ENCODE peak calls at places on chromosomes 2 and 18, in seven cellular contexts. O, E, S, F, G, U and P are unnamed samples.
A peak's percentile ranks its signal among the peaks of the same experiment; 100 is the strongest.

GRCh38 chr18:7566587-7567486 is at the start of gene PTPRM:
- DNase-seq in O (peak; percentile 71), E (peak; percentile 33), S (peak; percentile 64), F (peak; percentile 93), G (peak; percentile 17), U (peak; percentile 46), P (peak; percentile 65)

GRCh38 chr2:148978736-148979135 is 59.8 kb upstream of the LYPD6B start:
- DNase-seq in O (peak; percentile 41), E (no peak), S (no peak), F (no peak), G (no peak), U (no peak), P (no peak)

GRCh38 chr2:136251777-136252477 is 134.0 kb upstream of the CXCR4 start:
- DNase-seq in O (no peak), E (no peak), S (no peak), F (no peak), G (no peak), U (no peak), P (no peak)

GRCh38 chr2:24191156-24191555 is 16.3 kb downstream of the FAM228A start:
- DNase-seq in O (no peak), E (no peak), S (no peak), F (no peak), G (no peak), U (no peak), P (no peak)

GRCh38 chr2:203122317-203122998 is 107.8 kb downstream of the NBEAL1 start:
- DNase-seq in O (no peak), E (no peak), S (no peak), F (no peak), G (no peak), U (peak; percentile 7), P (no peak)

GRCh38 chr18:67290421-67290820 is 226.1 kb downstream of the DSEL start:
- DNase-seq in O (peak; percentile 23), E (no peak), S (no peak), F (no peak), G (no peak), U (no peak), P (no peak)

GRCh38 chr2:55146266-55146665 is 85.8 kb downstream of the CLHC1 start:
- DNase-seq in O (no peak), E (no peak), S (no peak), F (no peak), G (no peak), U (no peak), P (no peak)

GRCh38 chr2:196515608-196516007 is 123.9 kb upstream of the CCDC150 start:
- DNase-seq in O (no peak), E (no peak), S (no peak), F (no peak), G (no peak), U (no peak), P (no peak)

GRCh38 chr18:26656944-26657536 is 108.7 kb upstream of the KCTD1 start:
- DNase-seq in O (peak; percentile 49), E (peak; percentile 28), S (peak; percentile 45), F (peak; percentile 95), G (no peak), U (peak; percentile 54), P (peak; percentile 44)

GRCh38 chr2:144389151-144389929 is 130.6 kb downstream of the ZEB2 start:
- DNase-seq in O (no peak), E (no peak), S (no peak), F (peak; percentile 69), G (no peak), U (no peak), P (no peak)

GRCh38 chr2:205158404-205158803 is 523.9 kb upstream of the NRP2 start:
- DNase-seq in O (no peak), E (no peak), S (no peak), F (no peak), G (no peak), U (no peak), P (no peak)

GRCh38 chr2:209473930-209474419 is 50.1 kb downstream of the MAP2 start:
- DNase-seq in O (peak; percentile 98), E (no peak), S (peak; percentile 87), F (no peak), G (no peak), U (no peak), P (no peak)

GRCh38 chr2:223943561-223944008 is 1.6 kb downstream of the WDFY1 start:
- DNase-seq in O (peak; percentile 59), E (no peak), S (peak; percentile 30), F (no peak), G (no peak), U (no peak), P (no peak)

GRCh38 chr2:232113821-232114220 is 152.3 kb downstream of the DIS3L2 start:
- DNase-seq in O (no peak), E (no peak), S (peak; percentile 58), F (no peak), G (no peak), U (no peak), P (no peak)

GRCh38 chr2:104412384-104412783 is 441.5 kb upstream of the POU3F3 start:
- DNase-seq in O (peak; percentile 12), E (no peak), S (no peak), F (no peak), G (no peak), U (peak; percentile 32), P (no peak)

GRCh38 chr2:43464546-43464945 is 131.3 kb downstream of the THADA start:
- DNase-seq in O (peak; percentile 92), E (no peak), S (no peak), F (no peak), G (no peak), U (no peak), P (no peak)

GRCh38 chr2:206260427-206261012 is 13.9 kb upstream of the ZDBF2 start:
- DNase-seq in O (peak; percentile 55), E (no peak), S (peak; percentile 51), F (no peak), G (no peak), U (peak; percentile 48), P (no peak)

GRCh38 chr2:37877457-37878315 is 47.4 kb upstream of the RMDN2 start:
- DNase-seq in O (peak; percentile 71), E (no peak), S (peak; percentile 67), F (no peak), G (no peak), U (peak; percentile 64), P (no peak)

GRCh38 chr2:45334241-45334860 is 276.7 kb downstream of the SRBD1 start:
- DNase-seq in O (no peak), E (no peak), S (no peak), F (no peak), G (no peak), U (no peak), P (no peak)

GRCh38 chr2:33518929-33519328 is 42.5 kb downstream of the RASGRP3 start:
- DNase-seq in O (peak; percentile 72), E (no peak), S (peak; percentile 69), F (no peak), G (no peak), U (no peak), P (no peak)

GRCh38 chr2:21812766-21813165 is 689.0 kb downstream of the TDRD15 start:
- DNase-seq in O (no peak), E (no peak), S (no peak), F (no peak), G (no peak), U (no peak), P (no peak)

GRCh38 chr2:215465246-215465645 is 29.4 kb upstream of the FN1 start:
- DNase-seq in O (no peak), E (no peak), S (peak; percentile 32), F (no peak), G (no peak), U (no peak), P (no peak)

GRCh38 chr2:230924470-230925341 is at the start of gene GPR55:
- DNase-seq in O (no peak), E (peak; percentile 13), S (no peak), F (peak; percentile 61), G (peak; percentile 44), U (peak; percentile 85), P (no peak)
- TF ChIP-seq CTCF in O (no peak), E (no peak), S (peak; percentile 21), F (no peak), G (no peak), U (peak; percentile 74), P (no peak)

DNA sequence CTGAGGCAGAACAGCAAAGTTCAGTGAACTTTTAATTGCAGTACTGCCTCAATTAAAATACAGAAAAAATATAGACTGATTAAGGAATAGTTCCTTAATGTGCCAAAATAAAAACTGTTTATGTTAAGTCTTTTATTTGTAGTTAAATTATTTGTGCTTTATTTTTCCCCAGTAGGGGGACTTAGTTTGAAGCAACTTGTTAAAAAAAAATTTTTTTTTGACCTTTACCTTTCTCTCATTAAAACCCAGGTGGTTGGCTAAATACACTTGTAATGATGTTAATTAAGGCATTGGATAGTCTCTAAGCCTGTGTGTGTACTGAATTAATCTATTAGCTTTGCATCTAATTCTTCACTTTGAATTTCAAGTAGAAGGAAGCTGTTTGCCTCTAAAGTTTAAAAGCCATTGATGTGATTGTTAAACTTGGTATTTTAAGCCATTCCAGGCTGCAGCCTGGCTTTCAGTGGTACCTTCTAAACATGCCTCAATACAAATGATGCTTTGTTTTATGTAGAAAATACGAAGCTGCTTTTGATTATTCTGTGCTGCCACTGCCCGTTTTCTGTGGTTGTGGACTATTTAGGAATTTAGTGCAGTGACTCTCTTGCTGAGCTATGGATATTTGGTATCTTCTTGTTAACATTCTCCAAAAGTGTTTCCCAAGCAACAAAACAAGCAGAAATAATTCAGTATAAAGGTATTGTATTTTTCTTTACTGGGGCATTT is 102.9 kb downstream of the TANC1 start:
- DNase-seq in O (peak; percentile 66), E (no peak), S (peak; percentile 74), F (no peak), G (no peak), U (no peak), P (no peak)
- TF ChIP-seq CTCF in O (peak; percentile 18), E (no peak), S (peak; percentile 71), F (no peak), G (no peak), U (no peak), P (peak; percentile 77)

DNA sequence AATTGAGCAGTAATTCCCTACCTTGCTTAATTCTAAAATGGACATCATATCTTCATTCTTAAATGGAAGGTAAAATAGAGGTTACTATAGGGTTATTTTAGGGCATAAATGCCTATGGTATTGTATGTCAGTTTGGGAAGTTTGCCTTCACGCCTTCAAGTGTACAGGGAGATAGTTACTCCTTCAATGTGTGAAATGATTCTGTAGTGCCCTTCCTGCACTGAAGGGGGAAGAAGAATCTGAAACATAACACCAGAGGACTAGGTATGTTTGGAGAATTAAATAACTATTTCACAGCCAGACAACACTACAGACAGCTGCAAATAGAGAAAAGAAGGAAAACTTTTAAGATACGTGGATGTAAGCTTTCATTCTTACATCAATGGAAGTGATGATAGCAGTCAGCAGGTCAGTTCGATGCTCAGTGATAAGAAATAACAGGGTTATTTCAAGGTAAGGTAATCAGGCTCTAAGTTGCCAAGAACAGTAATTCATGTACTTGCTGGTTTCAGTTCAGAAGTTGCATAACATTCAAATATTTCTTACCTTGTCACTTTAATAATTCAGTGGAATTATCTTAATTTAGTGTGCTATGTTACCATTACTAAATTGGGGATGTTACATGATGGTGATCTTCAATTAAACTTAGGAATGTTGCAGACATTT is 4.0 kb downstream of the PKP4 start:
- DNase-seq in O (no peak), E (no peak), S (no peak), F (no peak), G (no peak), U (peak; percentile 20), P (no peak)
- TF ChIP-seq CTCF in O (peak; percentile 17), E (no peak), S (peak; percentile 35), F (no peak), G (no peak), U (no peak), P (no peak)

GRCh38 chr2:212596688-212597087 is 58.1 kb upstream of the ERBB4 start:
- DNase-seq in O (no peak), E (no peak), S (no peak), F (no peak), G (no peak), U (no peak), P (no peak)

GRCh38 chr2:212592695-212593094 is 54.1 kb upstream of the ERBB4 start:
- DNase-seq in O (peak; percentile 4), E (no peak), S (no peak), F (no peak), G (no peak), U (no peak), P (no peak)

GRCh38 chr2:212595036-212595654 is 56.5 kb upstream of the ERBB4 start:
- DNase-seq in O (peak; percentile 43), E (no peak), S (peak; percentile 28), F (no peak), G (no peak), U (peak; percentile 41), P (no peak)
- TF ChIP-seq CTCF in O (peak; percentile 43), E (no peak), S (peak; percentile 76), F (no peak), G (no peak), U (peak; percentile 30), P (no peak)